ENCODE peak calls at places on chromosomes 13 and 19, in seven cellular contexts. Y, P, E, I, A, W and N are unnamed samples.
A peak's percentile ranks its signal among the peaks of the same experiment; 100 is the strongest.

GRCh38 chr13:76939215-76939614 is 9.1 kb upstream of the ACOD1 start:
- DNase-seq in Y (no peak), P (no peak), E (no peak), I (peak; percentile 57), A (peak; percentile 73), W (no peak), N (no peak)

GRCh38 chr13:44516771-44517170 is 59.4 kb downstream of the TSC22D1 start:
- DNase-seq in Y (no peak), P (peak; percentile 50), E (no peak), I (no peak), A (no peak), W (no peak), N (no peak)

GRCh38 chr19:54297759-54298305 is 15.1 kb downstream of the LILRA5 start:
- DNase-seq in Y (no peak), P (peak; percentile 4), E (no peak), I (no peak), A (no peak), W (no peak), N (no peak)

GRCh38 chr13:76711515-76712182 is 174.6 kb downstream of the KCTD12 start:
- DNase-seq in Y (no peak), P (no peak), E (no peak), I (peak; percentile 91), A (peak; percentile 95), W (no peak), N (no peak)

GRCh38 chr19:5166262-5166661 is 174.3 kb downstream of the PTPRS start:
- DNase-seq in Y (no peak), P (no peak), E (no peak), I (peak; percentile 86), A (peak; percentile 87), W (no peak), N (no peak)

GRCh38 chr19:3075605-3076431 is 13.5 kb upstream of the TLE5 start:
- DNase-seq in Y (peak; percentile 78), P (no peak), E (peak; percentile 66), I (no peak), A (peak; percentile 55), W (peak; percentile 77), N (peak; percentile 81)

GRCh38 chr19:49851456-49852259 is 699 bp downstream of the PTOV1 start:
- DNase-seq in Y (peak; percentile 63), P (peak; percentile 75), E (no peak), I (no peak), A (peak; percentile 53), W (peak; percentile 59), N (no peak)

GRCh38 chr19:19420570-19421301 is 15.3 kb downstream of the GATAD2A start:
- DNase-seq in Y (no peak), P (no peak), E (no peak), I (no peak), A (no peak), W (no peak), N (no peak)

GRCh38 chr19:38544569-38545315 is 73.0 kb downstream of the MAP4K1 start:
- DNase-seq in Y (no peak), P (peak; percentile 83), E (peak; percentile 30), I (no peak), A (peak; percentile 18), W (no peak), N (no peak)

GRCh38 chr13:36207672-36208071 is 6.7 kb downstream of the SOHLH2 start:
- DNase-seq in Y (no peak), P (no peak), E (no peak), I (peak; percentile 16), A (no peak), W (no peak), N (no peak)

GRCh38 chr13:67238861-67239260 is 8.7 kb upstream of the PCDH9 start:
- DNase-seq in Y (no peak), P (peak; percentile 4), E (no peak), I (no peak), A (no peak), W (no peak), N (no peak)

GRCh38 chr13:40428354-40428753 is 238.1 kb downstream of the FOXO1 start:
- DNase-seq in Y (no peak), P (no peak), E (no peak), I (no peak), A (no peak), W (no peak), N (no peak)

GRCh38 chr19:4375164-4375619 is 25.2 kb downstream of the SH3GL1 start:
- DNase-seq in Y (no peak), P (peak; percentile 88), E (no peak), I (no peak), A (no peak), W (peak; percentile 77), N (no peak)

GRCh38 chr13:71856548-71856947 is 10.5 kb downstream of the DACH1 start:
- DNase-seq in Y (no peak), P (no peak), E (no peak), I (no peak), A (no peak), W (no peak), N (no peak)

GRCh38 chr19:54792814-54793213 is 10.6 kb upstream of the KIR2DL4 start:
- DNase-seq in Y (no peak), P (no peak), E (no peak), I (no peak), A (no peak), W (no peak), N (no peak)

GRCh38 chr13:112062047-112062618 is 4.8 kb upstream of the SOX1 start:
- DNase-seq in Y (no peak), P (no peak), E (no peak), I (no peak), A (no peak), W (no peak), N (no peak)

GRCh38 chr13:40974460-40975407 is 44.4 kb downstream of the ELF1 start:
- DNase-seq in Y (no peak), P (peak; percentile 76), E (peak; percentile 33), I (peak; percentile 60), A (peak; percentile 51), W (peak; percentile 38), N (no peak)

GRCh38 chr13:40205771-40206240 is 460.6 kb downstream of the FOXO1 start:
- DNase-seq in Y (no peak), P (no peak), E (no peak), I (no peak), A (no peak), W (no peak), N (no peak)

GRCh38 chr19:28500319-28500718 is 712.6 kb downstream of the UQCRFS1 start:
- DNase-seq in Y (no peak), P (no peak), E (no peak), I (no peak), A (no peak), W (no peak), N (no peak)

GRCh38 chr13:95181586-95181985 is 119.7 kb downstream of the ABCC4 start:
- DNase-seq in Y (no peak), P (no peak), E (no peak), I (no peak), A (no peak), W (no peak), N (no peak)

GRCh38 chr13:98327326-98328314 is 150.6 kb upstream of the RNF113B start:
- DNase-seq in Y (no peak), P (peak; percentile 76), E (no peak), I (peak; percentile 23), A (peak; percentile 62), W (no peak), N (no peak)

GRCh38 chr19:13172335-13173128 is 22.3 kb downstream of the IER2 start:
- DNase-seq in Y (peak; percentile 83), P (no peak), E (peak; percentile 78), I (peak; percentile 81), A (peak; percentile 92), W (peak; percentile 77), N (no peak)

GRCh38 chr19:6352381-6353165 is 8.8 kb upstream of the CLPP start:
- DNase-seq in Y (no peak), P (no peak), E (no peak), I (no peak), A (no peak), W (no peak), N (no peak)

GRCh38 chr19:57374179-57374578 is 10.8 kb downstream of the TRAPPC2B start:
- DNase-seq in Y (no peak), P (no peak), E (no peak), I (no peak), A (no peak), W (no peak), N (no peak)

GRCh38 chr19:13843104-13843921 is 33.6 kb upstream of the NANOS3 start:
- DNase-seq in Y (peak; percentile 67), P (peak; percentile 84), E (no peak), I (no peak), A (peak; percentile 76), W (peak; percentile 57), N (no peak)